ENCODE peak calls at places on chromosomes 7 and 10, in eight cellular contexts. R is transverse colon, J is MM.1S, L is cardiac muscle cell, D is tibial artery, G is kidney epithelial cell, H is endodermal cell, N is IMR-90. Z is an unnamed sample.

GRCh38 chr10:122271076-122271475 is at the start of gene BTBD16:
- DNase-seq in R (no peak), J (no peak), L (no peak), D (no peak), G (no peak), H (peak; percentile 40), N (no peak), Z (no peak)

GRCh38 chr10:109987413-109987812 is 20.4 kb upstream of the ADD3 start:
- DNase-seq in R (no peak), J (no peak), L (peak; percentile 81), D (no peak), G (peak; percentile 42), H (no peak), N (peak; percentile 89), Z (no peak)

GRCh38 chr7:75024922-75025321 is 48.7 kb downstream of the RCC1L start:
- DNase-seq in R (no peak), J (no peak), L (no peak), D (no peak), G (no peak), H (no peak), N (no peak), Z (no peak)

GRCh38 chr7:25859732-25860131 is 292.3 kb upstream of the NFE2L3 start:
- DNase-seq in R (no peak), J (no peak), L (no peak), D (no peak), G (no peak), H (no peak), N (no peak), Z (no peak)

GRCh38 chr10:117980216-117980615 is 66.5 kb downstream of the RAB11FIP2 start:
- DNase-seq in R (no peak), J (no peak), L (peak; percentile 13), D (no peak), G (peak; percentile 29), H (no peak), N (peak; percentile 87), Z (no peak)

GRCh38 chr10:68831961-68832455 is 4.7 kb downstream of the STOX1 start:
- DNase-seq in R (no peak), J (no peak), L (no peak), D (no peak), G (no peak), H (no peak), N (no peak), Z (no peak)

GRCh38 chr7:289756-290553 is at the start of gene FOXL3:
- DNase-seq in R (no peak), J (no peak), L (no peak), D (peak; percentile 52), G (no peak), H (peak; percentile 26), N (no peak), Z (no peak)

GRCh38 chr7:149680316-149681025 is 92.9 kb downstream of the ZNF467 start:
- DNase-seq in R (no peak), J (no peak), L (peak; percentile 30), D (no peak), G (no peak), H (no peak), N (peak; percentile 43), Z (no peak)

GRCh38 chr10:74575191-74575720 is 251.1 kb upstream of the KAT6B start:
- DNase-seq in R (no peak), J (no peak), L (peak; percentile 19), D (no peak), G (no peak), H (no peak), N (no peak), Z (no peak)

GRCh38 chr10:51030480-51030879 is 43.8 kb upstream of the PRKG1 start:
- DNase-seq in R (no peak), J (no peak), L (no peak), D (no peak), G (no peak), H (no peak), N (peak; percentile 15), Z (no peak)

GRCh38 chr10:97320480-97321031 is 1.5 kb downstream of the FRAT1 start:
- DNase-seq in R (peak; percentile 32), J (no peak), L (no peak), D (peak; percentile 67), G (no peak), H (peak; percentile 69), N (no peak), Z (no peak)

GRCh38 chr7:67484244-67484751 is 487.7 kb downstream of the TYW1 start:
- DNase-seq in R (peak; percentile 26), J (peak; percentile 56), L (peak; percentile 76), D (no peak), G (peak; percentile 21), H (peak; percentile 92), N (peak; percentile 56), Z (peak; percentile 40)

GRCh38 chr10:47013469-47014169 is 102.4 kb downstream of the PTPN20 start:
- DNase-seq in R (no peak), J (no peak), L (no peak), D (peak; percentile 79), G (no peak), H (peak; percentile 82), N (no peak), Z (no peak)

GRCh38 chr10:91137822-91138221 is 82.6 kb upstream of the PCGF5 start:
- DNase-seq in R (no peak), J (no peak), L (no peak), D (no peak), G (no peak), H (no peak), N (no peak), Z (no peak)

GRCh38 chr10:126670056-126670743 is at the start of gene C10orf90:
- DNase-seq in R (no peak), J (no peak), L (no peak), D (no peak), G (no peak), H (no peak), N (no peak), Z (no peak)

GRCh38 chr7:138097064-138097741 is 20.9 kb downstream of the AKR1D1 start:
- DNase-seq in R (peak; percentile 45), J (peak; percentile 73), L (peak; percentile 63), D (no peak), G (no peak), H (peak; percentile 62), N (no peak), Z (peak; percentile 52)

GRCh38 chr10:110179220-110179619 is 28.2 kb upstream of the MXI1 start:
- DNase-seq in R (no peak), J (no peak), L (no peak), D (no peak), G (no peak), H (no peak), N (no peak), Z (no peak)

GRCh38 chr10:132030898-132031463 is 34.8 kb upstream of the JAKMIP3 start:
- DNase-seq in R (no peak), J (no peak), L (no peak), D (no peak), G (no peak), H (no peak), N (no peak), Z (no peak)

GRCh38 chr7:73851410-73852338 is 9.3 kb upstream of the TMEM270 start:
- DNase-seq in R (no peak), J (peak; percentile 86), L (peak; percentile 96), D (no peak), G (peak; percentile 97), H (no peak), N (peak; percentile 99), Z (no peak)

GRCh38 chr7:138668197-138668596 is 33.0 kb downstream of the SVOPL start:
- DNase-seq in R (no peak), J (no peak), L (no peak), D (no peak), G (no peak), H (no peak), N (no peak), Z (no peak)

GRCh38 chr7:150781016-150781415 is 19.1 kb downstream of the TMEM176B start:
- DNase-seq in R (no peak), J (no peak), L (peak; percentile 55), D (no peak), G (no peak), H (no peak), N (peak; percentile 81), Z (no peak)

GRCh38 chr7:132210821-132211220 is 365.4 kb downstream of the PLXNA4 start:
- DNase-seq in R (no peak), J (no peak), L (no peak), D (no peak), G (no peak), H (no peak), N (no peak), Z (no peak)
- H3K4me3 ChIP-seq in R (no peak overlapping the region), J (no peak overlapping the region), L (no peak overlapping the region), D (no peak overlapping the region), G (no peak overlapping the region), H (no peak overlapping the region), N (no peak overlapping the region), Z (no peak overlapping the region)

GRCh38 chr10:77890097-77890496 is 36.5 kb downstream of the DLG5 start:
- DNase-seq in R (no peak), J (no peak), L (no peak), D (no peak), G (no peak), H (peak; percentile 95), N (no peak), Z (no peak)
- TF ChIP-seq CTCF in R (no peak), J (no peak), L (peak; percentile 20), D (no peak), G (peak; percentile 14), H (peak; percentile 83), N (peak; percentile 1), Z (peak; percentile 18)

DNA sequence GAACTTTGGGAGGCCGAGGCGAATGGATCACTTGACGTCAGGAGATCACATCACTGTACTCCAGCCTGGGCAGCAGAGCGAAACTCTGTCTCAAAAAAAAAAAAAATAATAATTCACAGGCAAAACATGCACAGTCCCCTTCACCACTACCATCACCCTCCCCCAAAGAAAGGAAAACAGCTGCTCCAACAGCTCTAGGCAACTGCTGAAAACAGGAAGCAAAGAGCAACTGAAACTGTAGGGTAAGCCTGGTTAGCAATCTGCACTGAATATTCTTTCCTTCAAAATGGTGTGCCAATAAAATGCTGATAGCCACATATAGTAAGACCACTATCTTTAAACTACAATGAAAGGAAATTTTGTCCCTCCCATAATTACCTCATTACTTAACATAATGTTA is 11.8 kb downstream of the NT5C2 start:
- DNase-seq in R (no peak), J (peak; percentile 93), L (peak; percentile 40), D (no peak), G (no peak), H (no peak), N (no peak), Z (no peak)
- H3K4me3 ChIP-seq in R (no peak overlapping the region), J (peak overlapping the region; percentile 6), L (no peak overlapping the region), D (no peak overlapping the region), G (no peak overlapping the region), H (no peak overlapping the region), N (no peak overlapping the region), Z (no peak overlapping the region)

DNA sequence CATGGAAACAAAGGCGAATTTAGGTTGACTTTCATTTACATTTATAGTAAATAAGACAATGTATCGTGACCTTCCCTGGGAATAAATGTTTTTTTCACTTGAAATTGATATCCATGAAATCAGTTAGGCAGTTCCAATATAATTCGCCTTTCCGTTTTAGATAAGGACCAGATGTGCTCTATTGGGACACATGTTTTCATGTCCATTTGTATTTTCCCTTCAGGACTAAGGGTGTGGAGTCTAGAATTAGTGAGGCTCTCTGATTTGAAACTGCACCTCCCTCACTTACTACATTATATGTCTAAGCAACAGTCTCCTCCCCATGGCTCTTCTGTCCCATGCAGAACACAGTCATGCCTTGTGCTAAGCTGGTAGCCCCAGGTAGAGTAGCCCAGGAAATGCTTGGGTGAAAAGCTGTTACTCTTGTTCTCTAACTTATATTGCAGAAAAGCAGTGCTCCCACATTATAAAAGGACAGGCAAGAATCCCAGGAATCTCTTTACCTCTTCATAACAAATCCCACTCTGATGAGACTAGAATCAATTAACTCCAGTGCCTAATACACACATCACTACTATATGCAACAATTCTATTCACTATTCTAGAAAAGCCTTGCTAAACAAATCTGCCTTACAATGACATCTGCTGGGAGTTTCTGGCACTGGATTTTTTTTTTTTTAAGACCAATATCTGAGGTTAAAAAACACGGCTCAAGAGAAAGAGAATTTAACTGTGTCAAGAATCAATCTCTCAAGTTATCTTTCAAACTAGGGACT is 293.9 kb downstream of the SNX13 start:
- DNase-seq in R (no peak), J (no peak), L (peak; percentile 75), D (no peak), G (no peak), H (no peak), N (peak; percentile 66), Z (peak; percentile 6)
- TF ChIP-seq CTCF in R (peak; percentile 19), J (no peak), L (peak; percentile 53), D (no peak), G (peak; percentile 43), H (peak; percentile 37), N (peak; percentile 71), Z (peak; percentile 44)